ENCODE peak calls at places on chromosomes 12 and 14, in six cellular contexts. One of them, this sample, is unnamed.

GRCh38 chr12:85424581-85425348 is 144.7 kb downstream of the ALX1 start:
- DNase-seq in mesenchymal stem cell: peak; percentile 42
- DNase-seq in H9: no peak
- DNase-seq in H1: no peak
- DNase-seq in neuronal stem cell: no peak
- DNase-seq in IMR-90: peak; percentile 2
- DNase-seq in this sample: peak; percentile 52

GRCh38 chr14:34933301-34933700 is 49.5 kb upstream of the SRP54 start:
- DNase-seq in H9: no peak
- DNase-seq in IMR-90: no peak
- DNase-seq in mesenchymal stem cell: no peak
- DNase-seq in neuronal stem cell: no peak
- DNase-seq in H1: no peak
- DNase-seq in this sample: no peak

GRCh38 chr14:61290686-61291085 is 9.5 kb upstream of the TMEM30B start:
- DNase-seq in IMR-90: no peak
- DNase-seq in H1: no peak
- DNase-seq in mesenchymal stem cell: no peak
- DNase-seq in neuronal stem cell: no peak
- DNase-seq in H9: no peak
- DNase-seq in this sample: no peak

GRCh38 chr12:119964876-119965275 is 24.2 kb upstream of the BICDL1 start:
- DNase-seq in mesenchymal stem cell: no peak
- DNase-seq in IMR-90: no peak
- DNase-seq in H9: no peak
- DNase-seq in H1: no peak
- DNase-seq in neuronal stem cell: no peak
- DNase-seq in this sample: no peak

GRCh38 chr14:90397401-90398314 is 829 bp downstream of the CALM1 start:
- DNase-seq in H9: peak; percentile 53
- DNase-seq in IMR-90: peak; percentile 24
- DNase-seq in H1: no peak
- DNase-seq in neuronal stem cell: peak; percentile 46
- DNase-seq in mesenchymal stem cell: peak; percentile 52
- DNase-seq in this sample: peak; percentile 57

GRCh38 chr14:61462566-61463195 is 141.3 kb downstream of the PRKCH start:
- DNase-seq in H9: no peak
- DNase-seq in IMR-90: peak; percentile 83
- DNase-seq in H1: no peak
- DNase-seq in neuronal stem cell: no peak
- DNase-seq in mesenchymal stem cell: peak; percentile 74
- DNase-seq in this sample: no peak

GRCh38 chr12:76470028-76470939 is 89.3 kb downstream of the OSBPL8 start:
- DNase-seq in mesenchymal stem cell: peak; percentile 84
- DNase-seq in neuronal stem cell: no peak
- DNase-seq in H9: no peak
- DNase-seq in H1: no peak
- DNase-seq in IMR-90: peak; percentile 93
- DNase-seq in this sample: peak; percentile 59

GRCh38 chr14:72864712-72865365 is 29.1 kb downstream of the DPF3 start:
- DNase-seq in neuronal stem cell: no peak
- DNase-seq in H9: no peak
- DNase-seq in mesenchymal stem cell: no peak
- DNase-seq in IMR-90: peak; percentile 58
- DNase-seq in H1: no peak
- DNase-seq in this sample: no peak

GRCh38 chr12:42356344-42356743 is 30.4 kb downstream of the PPHLN1 start:
- DNase-seq in H9: no peak
- DNase-seq in H1: no peak
- DNase-seq in neuronal stem cell: no peak
- DNase-seq in IMR-90: no peak
- DNase-seq in mesenchymal stem cell: no peak
- DNase-seq in this sample: no peak

GRCh38 chr14:20143911-20144310 is 5.3 kb downstream of the OR4N5 start:
- DNase-seq in mesenchymal stem cell: no peak
- DNase-seq in H1: no peak
- DNase-seq in H9: no peak
- DNase-seq in IMR-90: no peak
- DNase-seq in neuronal stem cell: no peak
- DNase-seq in this sample: no peak

GRCh38 chr14:24382103-24382377 is 14.1 kb downstream of the NFATC4 start:
- DNase-seq in neuronal stem cell: no peak
- DNase-seq in H1: no peak
- DNase-seq in mesenchymal stem cell: no peak
- DNase-seq in H9: no peak
- DNase-seq in IMR-90: no peak
- DNase-seq in this sample: no peak

GRCh38 chr12:57112492-57113294 is 1.5 kb upstream of the STAT6 start:
- DNase-seq in H1: no peak
- DNase-seq in IMR-90: no peak
- DNase-seq in neuronal stem cell: no peak
- DNase-seq in mesenchymal stem cell: no peak
- DNase-seq in H9: peak; percentile 96
- DNase-seq in this sample: no peak

DNA sequence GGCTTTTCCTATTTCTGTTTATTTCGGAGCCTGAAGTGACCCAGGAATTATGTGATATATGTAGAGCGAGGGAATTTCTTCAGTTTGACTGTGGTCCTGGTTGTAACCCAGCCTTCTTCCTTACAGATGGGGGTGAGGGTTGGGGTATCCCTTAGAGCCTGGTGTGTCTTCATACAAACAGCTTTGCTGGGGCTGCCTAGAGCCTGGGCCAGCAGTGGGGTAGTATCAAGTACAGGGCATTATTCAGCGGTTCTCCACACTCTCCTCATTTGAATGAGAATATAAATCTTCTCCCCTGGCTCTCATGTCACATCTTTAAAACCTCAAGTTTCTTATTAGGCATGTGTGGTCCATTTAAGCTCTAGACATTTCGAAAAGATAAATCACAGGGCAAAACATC is 93.9 kb downstream of the ETV6 start:
- DNase-seq in neuronal stem cell: no peak
- DNase-seq in IMR-90: no peak
- DNase-seq in H9: no peak
- DNase-seq in mesenchymal stem cell: no peak
- DNase-seq in H1: no peak
- DNase-seq in this sample: no peak
- H3K27ac ChIP-seq in neuronal stem cell: no peak overlapping the region
- H3K27ac ChIP-seq in IMR-90: no peak overlapping the region
- H3K27ac ChIP-seq in H9: no peak overlapping the region
- H3K27ac ChIP-seq in mesenchymal stem cell: no peak overlapping the region
- H3K27ac ChIP-seq in H1: no peak overlapping the region
- H3K27ac ChIP-seq in this sample: no peak overlapping the region

DNA sequence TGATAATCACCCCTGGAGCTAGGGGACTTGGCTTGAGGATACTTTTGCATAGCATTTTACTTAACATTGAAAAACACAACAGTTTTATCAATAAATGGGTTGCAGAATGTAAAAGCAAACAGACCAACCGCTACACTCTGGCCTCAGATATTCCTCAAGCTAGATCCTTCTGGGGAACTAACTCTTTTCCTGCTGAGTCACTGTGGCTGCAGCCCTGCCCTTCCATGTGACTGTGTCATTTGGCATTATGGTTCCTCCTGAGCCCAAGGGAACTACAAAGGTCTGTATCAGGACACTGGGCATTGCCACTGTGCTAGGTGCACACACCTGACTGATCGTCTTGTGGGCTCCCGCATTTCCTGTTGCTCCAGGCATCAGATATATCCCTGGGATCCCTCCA is 56.6 kb downstream of the TTC9 start:
- DNase-seq in neuronal stem cell: no peak
- DNase-seq in H9: no peak
- DNase-seq in mesenchymal stem cell: peak; percentile 24
- DNase-seq in IMR-90: peak; percentile 19
- DNase-seq in H1: no peak
- DNase-seq in this sample: peak; percentile 44
- H2BK15ac ChIP-seq in neuronal stem cell: no peak overlapping the region
- H2BK15ac ChIP-seq in H9: no peak overlapping the region
- H2BK15ac ChIP-seq in mesenchymal stem cell: no peak overlapping the region
- H2BK15ac ChIP-seq in IMR-90: no peak overlapping the region
- H2BK15ac ChIP-seq in H1: peak overlapping the region; percentile 19
- H2BK15ac ChIP-seq in this sample: no peak overlapping the region

GRCh38 chr12:131893605-131894312 is 663 bp upstream of the ULK1 start:
- DNase-seq in mesenchymal stem cell: peak; percentile 16
- DNase-seq in H9: no peak
- DNase-seq in IMR-90: no peak
- DNase-seq in neuronal stem cell: no peak
- DNase-seq in H1: no peak
- DNase-seq in this sample: no peak
- H3K27ac ChIP-seq in mesenchymal stem cell: no peak overlapping the region
- H3K27ac ChIP-seq in H9: no peak overlapping the region
- H3K27ac ChIP-seq in IMR-90: no peak overlapping the region
- H3K27ac ChIP-seq in neuronal stem cell: no peak overlapping the region
- H3K27ac ChIP-seq in H1: no peak overlapping the region
- H3K27ac ChIP-seq in this sample: no peak overlapping the region

GRCh38 chr12:55702861-55703260 is 4.8 kb downstream of the ITGA7 start:
- DNase-seq in IMR-90: no peak
- DNase-seq in H1: no peak
- DNase-seq in H9: no peak
- DNase-seq in mesenchymal stem cell: no peak
- DNase-seq in neuronal stem cell: no peak
- DNase-seq in this sample: no peak
- H2BK15ac ChIP-seq in IMR-90: no peak overlapping the region
- H2BK15ac ChIP-seq in H1: no peak overlapping the region
- H2BK15ac ChIP-seq in H9: no peak overlapping the region
- H2BK15ac ChIP-seq in mesenchymal stem cell: no peak overlapping the region
- H2BK15ac ChIP-seq in neuronal stem cell: no peak overlapping the region
- H2BK15ac ChIP-seq in this sample: no peak overlapping the region

DNA sequence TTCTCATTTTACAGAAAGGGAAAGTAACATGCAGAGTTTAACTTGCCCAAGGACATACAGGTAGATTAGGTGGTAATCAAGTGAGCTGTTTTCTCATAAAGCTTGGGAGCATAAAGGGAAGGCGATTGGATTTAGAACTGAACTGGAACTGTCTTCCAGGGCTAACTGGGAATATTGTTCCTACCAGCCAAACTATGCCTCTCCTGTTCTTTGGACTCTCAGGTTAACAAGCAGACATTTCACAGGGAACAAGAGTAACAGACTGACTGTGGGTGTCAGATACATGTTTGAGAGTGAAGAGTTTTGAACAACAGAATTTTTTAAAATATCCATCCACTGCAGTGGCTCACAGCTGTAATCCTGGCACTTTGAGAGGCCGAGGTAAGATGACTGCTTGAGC is 15.5 kb downstream of the VCPKMT start:
- DNase-seq in IMR-90: no peak
- DNase-seq in neuronal stem cell: no peak
- DNase-seq in H1: no peak
- DNase-seq in H9: no peak
- DNase-seq in mesenchymal stem cell: no peak
- DNase-seq in this sample: no peak
- H3K27ac ChIP-seq in IMR-90: no peak overlapping the region
- H3K27ac ChIP-seq in neuronal stem cell: no peak overlapping the region
- H3K27ac ChIP-seq in H1: no peak overlapping the region
- H3K27ac ChIP-seq in H9: no peak overlapping the region
- H3K27ac ChIP-seq in mesenchymal stem cell: no peak overlapping the region
- H3K27ac ChIP-seq in this sample: no peak overlapping the region

GRCh38 chr14:75723716-75724115 is 62.7 kb downstream of the TTLL5 start:
- DNase-seq in IMR-90: no peak
- DNase-seq in H9: no peak
- DNase-seq in H1: no peak
- DNase-seq in neuronal stem cell: no peak
- DNase-seq in mesenchymal stem cell: peak; percentile 20
- DNase-seq in this sample: no peak

GRCh38 chr14:75727124-75727523 is 66.1 kb downstream of the TTLL5 start:
- DNase-seq in IMR-90: no peak
- DNase-seq in H9: no peak
- DNase-seq in mesenchymal stem cell: no peak
- DNase-seq in H1: no peak
- DNase-seq in neuronal stem cell: no peak
- DNase-seq in this sample: no peak

GRCh38 chr14:75724414-75725204 is 63.6 kb downstream of the TTLL5 start:
- DNase-seq in mesenchymal stem cell: no peak
- DNase-seq in H9: no peak
- DNase-seq in IMR-90: no peak
- DNase-seq in H1: no peak
- DNase-seq in neuronal stem cell: no peak
- DNase-seq in this sample: no peak

GRCh38 chr14:75725481-75725880 is 64.4 kb downstream of the TTLL5 start:
- DNase-seq in IMR-90: peak; percentile 30
- DNase-seq in mesenchymal stem cell: no peak
- DNase-seq in neuronal stem cell: no peak
- DNase-seq in H1: no peak
- DNase-seq in H9: no peak
- DNase-seq in this sample: no peak

GRCh38 chr14:75726326-75726725 is 65.3 kb downstream of the TTLL5 start:
- DNase-seq in mesenchymal stem cell: no peak
- DNase-seq in IMR-90: no peak
- DNase-seq in neuronal stem cell: no peak
- DNase-seq in H9: no peak
- DNase-seq in H1: no peak
- DNase-seq in this sample: no peak
- H2BK15ac ChIP-seq in mesenchymal stem cell: no peak overlapping the region
- H2BK15ac ChIP-seq in IMR-90: no peak overlapping the region
- H2BK15ac ChIP-seq in neuronal stem cell: no peak overlapping the region
- H2BK15ac ChIP-seq in H9: no peak overlapping the region
- H2BK15ac ChIP-seq in H1: no peak overlapping the region
- H2BK15ac ChIP-seq in this sample: no peak overlapping the region

DNA sequence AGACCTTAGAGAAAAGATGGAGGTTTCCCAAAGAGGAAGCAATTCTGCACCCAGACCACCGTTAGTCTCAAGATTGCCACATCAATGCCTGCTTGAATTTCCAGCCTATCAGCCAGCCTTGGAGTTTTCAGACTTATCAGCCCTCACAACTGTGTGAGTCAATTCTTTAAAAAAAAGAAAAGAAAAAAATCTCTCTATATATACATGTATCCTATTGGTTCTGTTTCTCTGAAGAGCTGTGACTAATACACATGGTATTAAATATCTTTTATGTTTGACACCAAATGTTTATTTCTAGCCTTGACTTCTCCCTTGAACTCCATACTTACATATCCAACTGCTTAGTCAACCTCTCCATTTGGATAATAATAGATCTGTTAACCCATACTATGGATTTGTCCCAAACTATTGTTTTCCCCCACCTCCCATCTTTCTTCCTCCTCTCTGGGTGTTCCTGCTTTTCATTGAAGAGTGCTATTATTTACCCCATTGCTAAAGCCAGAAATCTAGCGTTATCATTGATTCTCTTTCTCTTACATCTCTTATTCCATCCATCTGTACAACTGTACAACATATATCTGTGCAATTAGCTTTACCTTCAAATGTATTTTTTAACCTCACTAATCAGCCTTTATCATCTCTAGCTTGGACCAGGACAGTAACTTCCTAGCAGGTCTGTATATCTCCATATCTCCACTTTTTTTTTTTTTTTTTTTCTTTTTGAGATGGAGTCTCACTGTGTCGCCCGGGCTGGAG is 22.7 kb upstream of the EID3 start:
- DNase-seq in neuronal stem cell: no peak
- DNase-seq in mesenchymal stem cell: peak; percentile 97
- DNase-seq in H1: no peak
- DNase-seq in H9: no peak
- DNase-seq in IMR-90: peak; percentile 97
- DNase-seq in this sample: no peak
- H3K27ac ChIP-seq in neuronal stem cell: no peak overlapping the region
- H3K27ac ChIP-seq in mesenchymal stem cell: peak overlapping the region; percentile 45
- H3K27ac ChIP-seq in H1: no peak overlapping the region
- H3K27ac ChIP-seq in H9: no peak overlapping the region
- H3K27ac ChIP-seq in IMR-90: peak overlapping the region; percentile 98
- H3K27ac ChIP-seq in this sample: no peak overlapping the region

GRCh38 chr12:25806271-25806670 is 152.2 kb upstream of the RASSF8 start:
- DNase-seq in IMR-90: peak; percentile 72
- DNase-seq in mesenchymal stem cell: no peak
- DNase-seq in neuronal stem cell: no peak
- DNase-seq in H1: no peak
- DNase-seq in H9: no peak
- DNase-seq in this sample: no peak
- H2BK15ac ChIP-seq in IMR-90: no peak overlapping the region
- H2BK15ac ChIP-seq in mesenchymal stem cell: no peak overlapping the region
- H2BK15ac ChIP-seq in neuronal stem cell: no peak overlapping the region
- H2BK15ac ChIP-seq in H1: no peak overlapping the region
- H2BK15ac ChIP-seq in H9: no peak overlapping the region
- H2BK15ac ChIP-seq in this sample: no peak overlapping the region